ENCODE peak calls at places on chromosome 3, in six cellular contexts. Z is activated gamma-delta T cell treated with anti-CD3 and anti-CD28 coated beads, Interleukin-2, amount 50 U/mL, for 16 hours; M is stomach; B is DMS153; Y is NCI-H774; U is amniotic stem cell. G is an unnamed sample.

GRCh38 chr3:112751564-112751963 is 95.1 kb downstream of the CD200R1L start:
- DNase-seq in Z (no peak), M (no peak), B (no peak), Y (no peak), U (no peak), G (no peak)

GRCh38 chr3:56125358-56126005 is 342.8 kb downstream of the ERC2 start:
- DNase-seq in Z (no peak), M (no peak), B (no peak), Y (no peak), U (peak; percentile 70), G (no peak)

GRCh38 chr3:107432013-107432515 is 54.8 kb downstream of the CCDC54 start:
- DNase-seq in Z (no peak), M (no peak), B (peak; percentile 31), Y (peak; percentile 18), U (no peak), G (no peak)

GRCh38 chr3:190225186-190225692 is 97.0 kb downstream of the CLDN1 start:
- DNase-seq in Z (no peak), M (no peak), B (peak; percentile 38), Y (peak; percentile 28), U (peak; percentile 9), G (no peak)

GRCh38 chr3:105868450-105868744 is 415 bp downstream of the CBLB start:
- DNase-seq in Z (no peak), M (peak; percentile 61), B (no peak), Y (peak; percentile 10), U (peak; percentile 24), G (no peak)

GRCh38 chr3:197458179-197458707 is 97.5 kb downstream of the BDH1 start:
- DNase-seq in Z (no peak), M (peak; percentile 45), B (no peak), Y (no peak), U (no peak), G (no peak)

GRCh38 chr3:56251343-56251945 is 216.8 kb downstream of the ERC2 start:
- DNase-seq in Z (no peak), M (peak; percentile 34), B (peak; percentile 1), Y (peak; percentile 11), U (peak; percentile 20), G (peak; percentile 22)

GRCh38 chr3:87982421-87982820 is 76.4 kb downstream of the CGGBP1 start:
- DNase-seq in Z (no peak), M (no peak), B (no peak), Y (no peak), U (no peak), G (no peak)

GRCh38 chr3:103976931-103977339 is 1389.8 kb upstream of the ALCAM start:
- DNase-seq in Z (no peak), M (no peak), B (no peak), Y (no peak), U (no peak), G (no peak)

GRCh38 chr3:106049876-106050275 is 181.1 kb upstream of the CBLB start:
- DNase-seq in Z (no peak), M (no peak), B (no peak), Y (no peak), U (no peak), G (no peak)

GRCh38 chr3:52473031-52473430 is 17.6 kb downstream of the NISCH start:
- DNase-seq in Z (no peak), M (no peak), B (no peak), Y (no peak), U (no peak), G (no peak)

GRCh38 chr3:141103503-141103902 is 52.4 kb downstream of the SPSB4 start:
- DNase-seq in Z (no peak), M (no peak), B (no peak), Y (no peak), U (no peak), G (no peak)

GRCh38 chr3:123678108-123678511 is 93.3 kb upstream of the HACD2 start:
- DNase-seq in Z (no peak), M (no peak), B (no peak), Y (no peak), U (peak; percentile 19), G (no peak)

GRCh38 chr3:144770813-144771400 is 799.3 kb downstream of the DIPK2A start:
- DNase-seq in Z (no peak), M (no peak), B (no peak), Y (peak; percentile 13), U (peak; percentile 10), G (peak; percentile 78)

GRCh38 chr3:52242039-52242438 is 3.1 kb upstream of the TWF2 start:
- DNase-seq in Z (no peak), M (no peak), B (no peak), Y (no peak), U (no peak), G (no peak)

GRCh38 chr3:158569717-158570244 is 1.2 kb upstream of the MLF1 start:
- DNase-seq in Z (no peak), M (no peak), B (no peak), Y (no peak), U (no peak), G (no peak)

GRCh38 chr3:48395714-48396113 is 23.7 kb downstream of the FBXW12 start:
- DNase-seq in Z (no peak), M (no peak), B (no peak), Y (no peak), U (no peak), G (no peak)

GRCh38 chr3:13851997-13852637 is 27.8 kb downstream of the WNT7A start:
- DNase-seq in Z (no peak), M (no peak), B (no peak), Y (no peak), U (no peak), G (no peak)

GRCh38 chr3:38651153-38651789 is 1.8 kb upstream of the SCN5A start:
- DNase-seq in Z (peak; percentile 44), M (peak; percentile 68), B (peak; percentile 0), Y (peak; percentile 10), U (no peak), G (no peak)

GRCh38 chr3:187989458-187990153 is 164.4 kb upstream of the LPP start:
- DNase-seq in Z (no peak), M (no peak), B (peak; percentile 91), Y (peak; percentile 96), U (no peak), G (no peak)

GRCh38 chr3:99410789-99411311 is 227.5 kb upstream of the COL8A1 start:
- DNase-seq in Z (no peak), M (no peak), B (no peak), Y (no peak), U (peak; percentile 61), G (no peak)

G was measured in glomerular endothelial cell.